ENCODE peak calls at places on chromosomes 5 and 9, in eight cellular contexts. One of them, this sample, is unnamed. For H3K27me3, the result is how much of the 10 kb centered on the place peaks cover.

GRCh38 chr9:38689678-38690077 is 30.3 kb downstream of the FAM240B start:
- DNase-seq in dorsolateral prefrontal cortex: no peak
- DNase-seq in left ventricle myocardium inferior: no peak
- DNase-seq in spleen: no peak
- DNase-seq in GM23248: no peak
- DNase-seq in CD4-positive, alpha-beta memory T cell: no peak
- DNase-seq in heart right ventricle: no peak
- DNase-seq in CD8-positive, alpha-beta memory T cell: no peak
- DNase-seq in this sample: peak

GRCh38 chr9:95458666-95459065 is 58.1 kb downstream of the PTCH1 start:
- DNase-seq in heart right ventricle: no peak
- DNase-seq in dorsolateral prefrontal cortex: no peak
- DNase-seq in CD8-positive, alpha-beta memory T cell: no peak
- DNase-seq in GM23248: no peak
- DNase-seq in left ventricle myocardium inferior: no peak
- DNase-seq in CD4-positive, alpha-beta memory T cell: no peak
- DNase-seq in spleen: no peak
- DNase-seq in this sample: peak

GRCh38 chr9:94472766-94473165 is 82.1 kb upstream of the PCAT7 start:
- DNase-seq in heart right ventricle: no peak
- DNase-seq in CD4-positive, alpha-beta memory T cell: no peak
- DNase-seq in CD8-positive, alpha-beta memory T cell: no peak
- DNase-seq in left ventricle myocardium inferior: no peak
- DNase-seq in dorsolateral prefrontal cortex: no peak
- DNase-seq in GM23248: no peak
- DNase-seq in spleen: no peak
- DNase-seq in this sample: no peak

GRCh38 chr5:139457653-139458306 is 4.8 kb downstream of the ECSCR start:
- DNase-seq in GM23248: no peak
- DNase-seq in CD8-positive, alpha-beta memory T cell: no peak
- DNase-seq in left ventricle myocardium inferior: no peak
- DNase-seq in spleen: peak
- DNase-seq in CD4-positive, alpha-beta memory T cell: no peak
- DNase-seq in dorsolateral prefrontal cortex: no peak
- DNase-seq in heart right ventricle: no peak
- DNase-seq in this sample: no peak

GRCh38 chr5:44002381-44002901 is 386.8 kb downstream of the FGF10 start:
- DNase-seq in dorsolateral prefrontal cortex: no peak
- DNase-seq in GM23248: peak
- DNase-seq in CD4-positive, alpha-beta memory T cell: no peak
- DNase-seq in left ventricle myocardium inferior: no peak
- DNase-seq in spleen: no peak
- DNase-seq in CD8-positive, alpha-beta memory T cell: no peak
- DNase-seq in heart right ventricle: no peak
- DNase-seq in this sample: peak

GRCh38 chr9:125438506-125439433 is 177.1 kb downstream of the GAPVD1 start:
- DNase-seq in left ventricle myocardium inferior: no peak
- DNase-seq in dorsolateral prefrontal cortex: no peak
- DNase-seq in CD4-positive, alpha-beta memory T cell: no peak
- DNase-seq in GM23248: no peak
- DNase-seq in CD8-positive, alpha-beta memory T cell: no peak
- DNase-seq in heart right ventricle: no peak
- DNase-seq in spleen: no peak
- DNase-seq in this sample: no peak

GRCh38 chr9:35603506-35603985 is 1.5 kb upstream of the TESK1 start:
- DNase-seq in left ventricle myocardium inferior: peak
- DNase-seq in heart right ventricle: peak
- DNase-seq in spleen: peak
- DNase-seq in dorsolateral prefrontal cortex: no peak
- DNase-seq in CD4-positive, alpha-beta memory T cell: no peak
- DNase-seq in GM23248: peak
- DNase-seq in CD8-positive, alpha-beta memory T cell: no peak
- DNase-seq in this sample: no peak

GRCh38 chr5:17157916-17158529 is 59.4 kb upstream of the BASP1 start:
- DNase-seq in spleen: no peak
- DNase-seq in left ventricle myocardium inferior: no peak
- DNase-seq in heart right ventricle: no peak
- DNase-seq in CD4-positive, alpha-beta memory T cell: no peak
- DNase-seq in dorsolateral prefrontal cortex: no peak
- DNase-seq in CD8-positive, alpha-beta memory T cell: no peak
- DNase-seq in GM23248: peak
- DNase-seq in this sample: no peak

GRCh38 chr5:375921-376871 is 54.7 kb downstream of the AHRR start:
- DNase-seq in dorsolateral prefrontal cortex: no peak
- DNase-seq in spleen: peak
- DNase-seq in GM23248: no peak
- DNase-seq in heart right ventricle: peak
- DNase-seq in CD4-positive, alpha-beta memory T cell: no peak
- DNase-seq in left ventricle myocardium inferior: no peak
- DNase-seq in CD8-positive, alpha-beta memory T cell: no peak
- DNase-seq in this sample: peak

GRCh38 chr9:92808726-92809451 is 44.3 kb upstream of the BICD2 start:
- DNase-seq in CD8-positive, alpha-beta memory T cell: peak
- DNase-seq in CD4-positive, alpha-beta memory T cell: peak
- DNase-seq in left ventricle myocardium inferior: peak
- DNase-seq in dorsolateral prefrontal cortex: no peak
- DNase-seq in heart right ventricle: peak
- DNase-seq in spleen: peak
- DNase-seq in GM23248: peak
- DNase-seq in this sample: peak

GRCh38 chr9:92986175-92987110 is 39.1 kb downstream of the FGD3 start:
- DNase-seq in left ventricle myocardium inferior: no peak
- DNase-seq in GM23248: peak
- DNase-seq in CD8-positive, alpha-beta memory T cell: peak
- DNase-seq in dorsolateral prefrontal cortex: no peak
- DNase-seq in heart right ventricle: no peak
- DNase-seq in CD4-positive, alpha-beta memory T cell: peak
- DNase-seq in spleen: no peak
- DNase-seq in this sample: no peak

GRCh38 chr9:38068866-38069628 is at the start of gene SHB:
- DNase-seq in heart right ventricle: peak
- DNase-seq in GM23248: peak
- DNase-seq in dorsolateral prefrontal cortex: peak
- DNase-seq in CD8-positive, alpha-beta memory T cell: peak
- DNase-seq in spleen: peak
- DNase-seq in CD4-positive, alpha-beta memory T cell: peak
- DNase-seq in left ventricle myocardium inferior: peak
- DNase-seq in this sample: peak

GRCh38 chr5:74686962-74687751 is 2.1 kb downstream of the HEXB start:
- DNase-seq in GM23248: peak
- DNase-seq in spleen: no peak
- DNase-seq in heart right ventricle: no peak
- DNase-seq in left ventricle myocardium inferior: no peak
- DNase-seq in CD4-positive, alpha-beta memory T cell: no peak
- DNase-seq in dorsolateral prefrontal cortex: no peak
- DNase-seq in CD8-positive, alpha-beta memory T cell: no peak
- DNase-seq in this sample: no peak

GRCh38 chr5:95178046-95178651 is 106.7 kb downstream of the MCTP1 start:
- DNase-seq in heart right ventricle: no peak
- DNase-seq in GM23248: peak
- DNase-seq in spleen: no peak
- DNase-seq in CD8-positive, alpha-beta memory T cell: no peak
- DNase-seq in dorsolateral prefrontal cortex: no peak
- DNase-seq in left ventricle myocardium inferior: no peak
- DNase-seq in CD4-positive, alpha-beta memory T cell: no peak
- DNase-seq in this sample: peak

GRCh38 chr9:17528859-17529258 is 50.0 kb upstream of the SH3GL2 start:
- DNase-seq in spleen: no peak
- DNase-seq in dorsolateral prefrontal cortex: no peak
- DNase-seq in CD4-positive, alpha-beta memory T cell: no peak
- DNase-seq in GM23248: peak
- DNase-seq in heart right ventricle: no peak
- DNase-seq in CD8-positive, alpha-beta memory T cell: no peak
- DNase-seq in left ventricle myocardium inferior: no peak
- DNase-seq in this sample: no peak

GRCh38 chr5:148145916-148146315 is 22.4 kb upstream of the SPINK14 start:
- DNase-seq in dorsolateral prefrontal cortex: no peak
- DNase-seq in heart right ventricle: no peak
- DNase-seq in spleen: no peak
- DNase-seq in left ventricle myocardium inferior: no peak
- DNase-seq in CD4-positive, alpha-beta memory T cell: no peak
- DNase-seq in GM23248: peak
- DNase-seq in CD8-positive, alpha-beta memory T cell: no peak
- DNase-seq in this sample: no peak

GRCh38 chr5:148146487-148146886 is 21.9 kb upstream of the SPINK14 start:
- DNase-seq in dorsolateral prefrontal cortex: no peak
- DNase-seq in CD4-positive, alpha-beta memory T cell: no peak
- DNase-seq in CD8-positive, alpha-beta memory T cell: no peak
- DNase-seq in heart right ventricle: no peak
- DNase-seq in GM23248: no peak
- DNase-seq in spleen: no peak
- DNase-seq in left ventricle myocardium inferior: no peak
- DNase-seq in this sample: no peak

GRCh38 chr5:148140846-148141245 is 27.5 kb upstream of the SPINK14 start:
- DNase-seq in left ventricle myocardium inferior: no peak
- DNase-seq in heart right ventricle: no peak
- DNase-seq in CD4-positive, alpha-beta memory T cell: no peak
- DNase-seq in spleen: no peak
- DNase-seq in CD8-positive, alpha-beta memory T cell: no peak
- DNase-seq in dorsolateral prefrontal cortex: no peak
- DNase-seq in GM23248: no peak
- DNase-seq in this sample: no peak

GRCh38 chr5:148147415-148147814 is 20.9 kb upstream of the SPINK14 start:
- DNase-seq in GM23248: no peak
- DNase-seq in dorsolateral prefrontal cortex: no peak
- DNase-seq in left ventricle myocardium inferior: no peak
- DNase-seq in heart right ventricle: no peak
- DNase-seq in CD4-positive, alpha-beta memory T cell: no peak
- DNase-seq in CD8-positive, alpha-beta memory T cell: no peak
- DNase-seq in spleen: no peak
- DNase-seq in this sample: no peak

GRCh38 chr5:148141645-148142044 is 26.7 kb upstream of the SPINK14 start:
- DNase-seq in CD8-positive, alpha-beta memory T cell: no peak
- DNase-seq in left ventricle myocardium inferior: no peak
- DNase-seq in spleen: no peak
- DNase-seq in dorsolateral prefrontal cortex: no peak
- DNase-seq in CD4-positive, alpha-beta memory T cell: no peak
- DNase-seq in heart right ventricle: no peak
- DNase-seq in GM23248: no peak
- DNase-seq in this sample: no peak
- H3K27ac ChIP-seq in CD8-positive, alpha-beta memory T cell: no peak
- H3K27ac ChIP-seq in left ventricle myocardium inferior: no peak
- H3K27ac ChIP-seq in spleen: no peak
- H3K27ac ChIP-seq in dorsolateral prefrontal cortex: no peak
- H3K27ac ChIP-seq in CD4-positive, alpha-beta memory T cell: no peak
- H3K27ac ChIP-seq in heart right ventricle: no peak
- H3K27ac ChIP-seq in GM23248: no peak
- H3K27ac ChIP-seq in this sample: no peak

DNA sequence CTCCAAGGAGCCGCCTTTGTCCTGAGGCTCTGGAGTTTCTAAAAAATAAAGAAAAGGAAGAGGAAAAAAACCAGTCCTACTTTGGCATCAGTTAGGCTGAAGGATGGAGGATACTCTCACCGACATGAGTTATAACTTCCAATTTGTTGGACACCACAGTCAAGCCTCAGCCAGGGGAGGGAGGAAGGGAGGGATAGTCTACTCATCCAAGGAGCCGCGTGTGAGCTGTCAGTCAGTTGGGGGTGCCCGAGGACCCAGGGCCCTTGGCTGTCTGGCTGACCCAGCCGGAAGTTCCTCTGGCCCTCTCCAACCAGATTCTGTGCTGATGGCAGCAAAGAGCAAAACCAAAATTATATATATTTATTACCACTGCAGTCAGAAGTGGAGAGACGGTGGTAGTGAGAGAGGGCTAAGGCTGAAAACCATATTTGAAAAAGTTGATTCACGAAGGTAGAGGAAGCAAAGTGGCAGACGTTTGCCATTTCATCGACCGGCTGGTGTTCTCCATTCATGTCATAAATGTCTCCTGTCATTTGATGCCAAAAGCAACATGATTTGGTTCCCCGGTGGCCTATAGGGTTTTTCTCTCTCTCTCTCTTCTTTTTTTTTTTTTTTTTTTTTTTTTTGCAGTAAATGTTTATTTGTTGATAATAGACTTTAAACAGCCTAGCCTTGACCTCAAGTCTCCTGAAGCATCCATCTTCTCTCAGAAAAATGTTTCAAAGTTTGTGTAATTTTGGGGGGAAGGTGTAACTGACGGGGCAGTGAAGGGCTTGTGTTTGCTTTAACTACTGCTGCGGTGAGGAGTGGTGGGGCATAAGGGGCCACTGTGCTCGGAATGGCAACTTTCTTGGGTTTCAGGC is 7.6 kb downstream of the LMX1B start:
- DNase-seq in GM23248: no peak
- DNase-seq in dorsolateral prefrontal cortex: no peak
- DNase-seq in spleen: no peak
- DNase-seq in heart right ventricle: no peak
- DNase-seq in left ventricle myocardium inferior: no peak
- DNase-seq in CD4-positive, alpha-beta memory T cell: no peak
- DNase-seq in CD8-positive, alpha-beta memory T cell: no peak
- DNase-seq in this sample: no peak
- H3K27me3 ChIP-seq in GM23248: under half
- H3K27me3 ChIP-seq in dorsolateral prefrontal cortex: half or more
- H3K27me3 ChIP-seq in spleen: half or more
- H3K27me3 ChIP-seq in heart right ventricle: half or more
- H3K27me3 ChIP-seq in left ventricle myocardium inferior: half or more
- H3K27me3 ChIP-seq in CD4-positive, alpha-beta memory T cell: under half
- H3K27me3 ChIP-seq in CD8-positive, alpha-beta memory T cell: half or more
- H3K27me3 ChIP-seq in this sample: under half

GRCh38 chr9:114503522-114504340 is 1.5 kb downstream of the WHRN start:
- DNase-seq in left ventricle myocardium inferior: no peak
- DNase-seq in CD8-positive, alpha-beta memory T cell: no peak
- DNase-seq in CD4-positive, alpha-beta memory T cell: peak
- DNase-seq in dorsolateral prefrontal cortex: no peak
- DNase-seq in heart right ventricle: no peak
- DNase-seq in GM23248: no peak
- DNase-seq in spleen: peak
- DNase-seq in this sample: no peak
- H3K27ac ChIP-seq in left ventricle myocardium inferior: no peak
- H3K27ac ChIP-seq in CD8-positive, alpha-beta memory T cell: peak
- H3K27ac ChIP-seq in CD4-positive, alpha-beta memory T cell: peak
- H3K27ac ChIP-seq in dorsolateral prefrontal cortex: peak
- H3K27ac ChIP-seq in heart right ventricle: no peak
- H3K27ac ChIP-seq in GM23248: no peak
- H3K27ac ChIP-seq in spleen: peak
- H3K27ac ChIP-seq in this sample: no peak

GRCh38 chr9:111052831-111053230 is 14.6 kb upstream of the LPAR1 start:
- DNase-seq in left ventricle myocardium inferior: no peak
- DNase-seq in CD4-positive, alpha-beta memory T cell: no peak
- DNase-seq in heart right ventricle: no peak
- DNase-seq in GM23248: peak
- DNase-seq in dorsolateral prefrontal cortex: no peak
- DNase-seq in spleen: no peak
- DNase-seq in CD8-positive, alpha-beta memory T cell: no peak
- DNase-seq in this sample: no peak

GRCh38 chr9:111056554-111056953 is 18.3 kb upstream of the LPAR1 start:
- DNase-seq in heart right ventricle: no peak
- DNase-seq in CD4-positive, alpha-beta memory T cell: no peak
- DNase-seq in GM23248: peak
- DNase-seq in spleen: no peak
- DNase-seq in dorsolateral prefrontal cortex: no peak
- DNase-seq in CD8-positive, alpha-beta memory T cell: no peak
- DNase-seq in left ventricle myocardium inferior: no peak
- DNase-seq in this sample: no peak

DNA sequence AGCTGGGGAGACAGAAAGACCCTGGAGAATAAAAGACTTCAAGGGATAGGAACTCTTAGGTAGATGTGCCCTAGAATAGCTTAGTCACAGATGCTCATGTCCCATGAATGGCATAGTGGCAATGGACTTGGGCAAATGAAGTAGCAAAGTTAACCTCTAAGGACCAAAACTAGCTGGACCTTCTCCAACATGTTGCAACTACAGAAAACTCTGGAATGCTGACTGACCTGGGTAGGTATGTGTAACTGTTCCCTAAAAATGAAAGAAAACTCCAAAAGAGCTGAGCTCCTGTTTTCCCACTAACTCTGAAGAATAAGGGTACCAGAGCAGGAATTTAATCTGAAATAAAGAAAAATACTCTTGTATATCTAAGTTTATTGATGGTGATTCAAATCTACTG is 12.5 kb upstream of the LPAR1 start:
- DNase-seq in heart right ventricle: no peak
- DNase-seq in GM23248: peak
- DNase-seq in dorsolateral prefrontal cortex: no peak
- DNase-seq in CD4-positive, alpha-beta memory T cell: no peak
- DNase-seq in left ventricle myocardium inferior: no peak
- DNase-seq in spleen: no peak
- DNase-seq in CD8-positive, alpha-beta memory T cell: no peak
- DNase-seq in this sample: no peak
- H3K27me3 ChIP-seq in heart right ventricle: under half
- H3K27me3 ChIP-seq in GM23248: under half
- H3K27me3 ChIP-seq in dorsolateral prefrontal cortex: under half
- H3K27me3 ChIP-seq in CD4-positive, alpha-beta memory T cell: under half
- H3K27me3 ChIP-seq in left ventricle myocardium inferior: under half
- H3K27me3 ChIP-seq in spleen: under half
- H3K27me3 ChIP-seq in CD8-positive, alpha-beta memory T cell: under half
- H3K27me3 ChIP-seq in this sample: under half